ENCODE peak calls at places on chromosomes 4 and X, in eight cellular contexts. One of them, this sample, is unnamed.

GRCh38 chrX:24167719-24168472 is 18.4 kb downstream of the ZFX start:
- DNase-seq in neuronal stem cell: no peak
- DNase-seq in NCI-H1092 treated with DMSO at 0.1 percent for 48 hours: no peak
- DNase-seq in AG09319: no peak
- DNase-seq in Right ventricle myocardium superior: no peak
- DNase-seq in M059J: peak; percentile 36
- DNase-seq in iris pigment epithelial cell: no peak
- DNase-seq in endothelial cell: no peak
- DNase-seq in this sample: no peak

GRCh38 chrX:39261446-39262147 is 460.3 kb downstream of the MID1IP1 start:
- DNase-seq in neuronal stem cell: peak; percentile 4
- DNase-seq in NCI-H1092 treated with DMSO at 0.1 percent for 48 hours: peak; percentile 76
- DNase-seq in AG09319: no peak
- DNase-seq in Right ventricle myocardium superior: no peak
- DNase-seq in M059J: peak; percentile 85
- DNase-seq in iris pigment epithelial cell: peak; percentile 45
- DNase-seq in endothelial cell: peak; percentile 12
- DNase-seq in this sample: no peak

GRCh38 chrX:39948564-39948963 is 149.2 kb downstream of the BCOR start:
- DNase-seq in neuronal stem cell: no peak
- DNase-seq in NCI-H1092 treated with DMSO at 0.1 percent for 48 hours: peak; percentile 65
- DNase-seq in AG09319: no peak
- DNase-seq in Right ventricle myocardium superior: no peak
- DNase-seq in M059J: no peak
- DNase-seq in iris pigment epithelial cell: no peak
- DNase-seq in endothelial cell: peak; percentile 19
- DNase-seq in this sample: no peak

GRCh38 chrX:102624105-102624504 is 24.8 kb downstream of the ARMCX5 start:
- DNase-seq in neuronal stem cell: no peak
- DNase-seq in NCI-H1092 treated with DMSO at 0.1 percent for 48 hours: no peak
- DNase-seq in AG09319: no peak
- DNase-seq in Right ventricle myocardium superior: no peak
- DNase-seq in M059J: no peak
- DNase-seq in iris pigment epithelial cell: no peak
- DNase-seq in endothelial cell: no peak
- DNase-seq in this sample: no peak

GRCh38 chr4:54746228-54746627 is 88.5 kb downstream of the KIT start:
- DNase-seq in neuronal stem cell: no peak
- DNase-seq in NCI-H1092 treated with DMSO at 0.1 percent for 48 hours: no peak
- DNase-seq in AG09319: no peak
- DNase-seq in Right ventricle myocardium superior: no peak
- DNase-seq in M059J: peak; percentile 78
- DNase-seq in iris pigment epithelial cell: no peak
- DNase-seq in endothelial cell: no peak
- DNase-seq in this sample: peak; percentile 51

GRCh38 chrX:41711021-41711667 is 12.8 kb upstream of the GPR82 start:
- DNase-seq in neuronal stem cell: no peak
- DNase-seq in NCI-H1092 treated with DMSO at 0.1 percent for 48 hours: no peak
- DNase-seq in AG09319: no peak
- DNase-seq in Right ventricle myocardium superior: no peak
- DNase-seq in M059J: no peak
- DNase-seq in iris pigment epithelial cell: no peak
- DNase-seq in endothelial cell: no peak
- DNase-seq in this sample: no peak

GRCh38 chr4:78951862-78952472 is 12.7 kb upstream of the PAQR3 start:
- DNase-seq in neuronal stem cell: peak; percentile 20
- DNase-seq in NCI-H1092 treated with DMSO at 0.1 percent for 48 hours: peak; percentile 19
- DNase-seq in AG09319: peak; percentile 10
- DNase-seq in Right ventricle myocardium superior: no peak
- DNase-seq in M059J: peak; percentile 38
- DNase-seq in iris pigment epithelial cell: peak; percentile 42
- DNase-seq in endothelial cell: peak; percentile 44
- DNase-seq in this sample: peak; percentile 32

GRCh38 chr4:3442959-3443749 is 1.4 kb downstream of the HGFAC start:
- DNase-seq in neuronal stem cell: peak; percentile 50
- DNase-seq in NCI-H1092 treated with DMSO at 0.1 percent for 48 hours: peak; percentile 16
- DNase-seq in AG09319: no peak
- DNase-seq in Right ventricle myocardium superior: peak; percentile 74
- DNase-seq in M059J: peak; percentile 46
- DNase-seq in iris pigment epithelial cell: peak; percentile 14
- DNase-seq in endothelial cell: peak; percentile 77
- DNase-seq in this sample: peak; percentile 22

GRCh38 chrX:111116666-111117065 is 20.7 kb downstream of the PAK3 start:
- DNase-seq in neuronal stem cell: no peak
- DNase-seq in NCI-H1092 treated with DMSO at 0.1 percent for 48 hours: no peak
- DNase-seq in AG09319: no peak
- DNase-seq in Right ventricle myocardium superior: no peak
- DNase-seq in M059J: no peak
- DNase-seq in iris pigment epithelial cell: no peak
- DNase-seq in endothelial cell: no peak
- DNase-seq in this sample: no peak

GRCh38 chr4:52870225-52870624 is 8.1 kb downstream of the RASL11B start:
- DNase-seq in neuronal stem cell: no peak
- DNase-seq in NCI-H1092 treated with DMSO at 0.1 percent for 48 hours: peak; percentile 70
- DNase-seq in AG09319: no peak
- DNase-seq in Right ventricle myocardium superior: peak; percentile 73
- DNase-seq in M059J: no peak
- DNase-seq in iris pigment epithelial cell: no peak
- DNase-seq in endothelial cell: no peak
- DNase-seq in this sample: peak; percentile 12

GRCh38 chr4:180617203-180617602 is 1626.0 kb upstream of the TENM3 start:
- DNase-seq in neuronal stem cell: no peak
- DNase-seq in NCI-H1092 treated with DMSO at 0.1 percent for 48 hours: no peak
- DNase-seq in AG09319: no peak
- DNase-seq in Right ventricle myocardium superior: no peak
- DNase-seq in M059J: peak; percentile 19
- DNase-seq in iris pigment epithelial cell: no peak
- DNase-seq in endothelial cell: no peak
- DNase-seq in this sample: no peak

GRCh38 chrX:12866451-12867377 is at the start of gene TLR7:
- DNase-seq in neuronal stem cell: no peak
- DNase-seq in NCI-H1092 treated with DMSO at 0.1 percent for 48 hours: no peak
- DNase-seq in AG09319: no peak
- DNase-seq in Right ventricle myocardium superior: no peak
- DNase-seq in M059J: no peak
- DNase-seq in iris pigment epithelial cell: no peak
- DNase-seq in endothelial cell: no peak
- DNase-seq in this sample: no peak

GRCh38 chrX:110675866-110676265 is 119.8 kb downstream of the CHRDL1 start:
- DNase-seq in neuronal stem cell: no peak
- DNase-seq in NCI-H1092 treated with DMSO at 0.1 percent for 48 hours: no peak
- DNase-seq in AG09319: no peak
- DNase-seq in Right ventricle myocardium superior: no peak
- DNase-seq in M059J: no peak
- DNase-seq in iris pigment epithelial cell: no peak
- DNase-seq in endothelial cell: no peak
- DNase-seq in this sample: peak; percentile 26

GRCh38 chrX:138917781-138918180 is 206.3 kb upstream of the FGF13 start:
- DNase-seq in neuronal stem cell: no peak
- DNase-seq in NCI-H1092 treated with DMSO at 0.1 percent for 48 hours: no peak
- DNase-seq in AG09319: peak; percentile 54
- DNase-seq in Right ventricle myocardium superior: no peak
- DNase-seq in M059J: peak; percentile 83
- DNase-seq in iris pigment epithelial cell: peak; percentile 63
- DNase-seq in endothelial cell: no peak
- DNase-seq in this sample: no peak

GRCh38 chr4:15695240-15695699 is 7.6 kb upstream of the BST1 start:
- DNase-seq in neuronal stem cell: peak; percentile 18
- DNase-seq in NCI-H1092 treated with DMSO at 0.1 percent for 48 hours: no peak
- DNase-seq in AG09319: peak; percentile 73
- DNase-seq in Right ventricle myocardium superior: no peak
- DNase-seq in M059J: peak; percentile 98
- DNase-seq in iris pigment epithelial cell: peak; percentile 90
- DNase-seq in endothelial cell: no peak
- DNase-seq in this sample: peak; percentile 58

GRCh38 chr4:26144526-26145167 is 176.2 kb upstream of the RBPJ start:
- DNase-seq in neuronal stem cell: no peak
- DNase-seq in NCI-H1092 treated with DMSO at 0.1 percent for 48 hours: no peak
- DNase-seq in AG09319: no peak
- DNase-seq in Right ventricle myocardium superior: no peak
- DNase-seq in M059J: no peak
- DNase-seq in iris pigment epithelial cell: peak; percentile 53
- DNase-seq in endothelial cell: no peak
- DNase-seq in this sample: no peak

GRCh38 chr4:93444860-93445259 is 383.7 kb upstream of the ATOH1 start:
- DNase-seq in neuronal stem cell: no peak
- DNase-seq in NCI-H1092 treated with DMSO at 0.1 percent for 48 hours: no peak
- DNase-seq in AG09319: no peak
- DNase-seq in Right ventricle myocardium superior: no peak
- DNase-seq in M059J: peak; percentile 10
- DNase-seq in iris pigment epithelial cell: peak; percentile 12
- DNase-seq in endothelial cell: no peak
- DNase-seq in this sample: no peak

GRCh38 chrX:40933132-40934078 is 151.8 kb upstream of the USP9X start:
- DNase-seq in neuronal stem cell: no peak
- DNase-seq in NCI-H1092 treated with DMSO at 0.1 percent for 48 hours: no peak
- DNase-seq in AG09319: peak; percentile 61
- DNase-seq in Right ventricle myocardium superior: no peak
- DNase-seq in M059J: peak; percentile 84
- DNase-seq in iris pigment epithelial cell: peak; percentile 64
- DNase-seq in endothelial cell: no peak
- DNase-seq in this sample: no peak

GRCh38 chr4:81355136-81355535 is 116.6 kb downstream of the RASGEF1B start:
- DNase-seq in neuronal stem cell: no peak
- DNase-seq in NCI-H1092 treated with DMSO at 0.1 percent for 48 hours: no peak
- DNase-seq in AG09319: no peak
- DNase-seq in Right ventricle myocardium superior: no peak
- DNase-seq in M059J: no peak
- DNase-seq in iris pigment epithelial cell: no peak
- DNase-seq in endothelial cell: no peak
- DNase-seq in this sample: no peak

GRCh38 chr4:142386450-142386849 is 459.7 kb downstream of the INPP4B start:
- DNase-seq in neuronal stem cell: no peak
- DNase-seq in NCI-H1092 treated with DMSO at 0.1 percent for 48 hours: no peak
- DNase-seq in AG09319: no peak
- DNase-seq in Right ventricle myocardium superior: no peak
- DNase-seq in M059J: no peak
- DNase-seq in iris pigment epithelial cell: no peak
- DNase-seq in endothelial cell: no peak
- DNase-seq in this sample: no peak